ENCODE peak calls at places on chromosome X, in five cellular contexts. R, A, W, L and M are unnamed samples.

GRCh38 chrX:153862369-153863250 is 23.4 kb downstream of the L1CAM start:
- DNase-seq in A (no peak), R (no peak), L (no peak), W (no peak), M (no peak)

GRCh38 chrX:129667412-129667811 is 12.7 kb upstream of the APLN start:
- DNase-seq in A (no peak), W (no peak), R (no peak), L (no peak), M (no peak)

GRCh38 chrX:130082244-130083106 is 27.8 kb downstream of the ELF4 start:
- DNase-seq in L (no peak), R (no peak), W (peak), A (no peak), M (peak)

GRCh38 chrX:112636951-112637541 is 42.7 kb downstream of the LHFPL1 start:
- DNase-seq in A (no peak), R (peak), L (no peak), W (no peak), M (no peak)

GRCh38 chrX:52346462-52347165 is 22.2 kb upstream of the XAGE2 start:
- DNase-seq in W (no peak), R (peak), A (no peak), L (no peak), M (no peak)

GRCh38 chrX:93422693-93423092 is 250.7 kb downstream of the NAP1L3 start:
- DNase-seq in W (no peak), R (peak), A (no peak), L (no peak), M (peak)

GRCh38 chrX:11929476-11929875 is 171.4 kb downstream of the MSL3 start:
- DNase-seq in A (no peak), R (peak), L (no peak), W (no peak), M (no peak)

GRCh38 chrX:22652596-22652995 is 347.2 kb upstream of the DDX53 start:
- DNase-seq in R (peak), A (no peak), W (no peak), L (peak), M (no peak)

GRCh38 chrX:123084797-123085196 is 99.3 kb upstream of the GRIA3 start:
- DNase-seq in W (no peak), R (peak), L (no peak), A (no peak), M (no peak)

GRCh38 chrX:131729295-131729694 is 185.4 kb downstream of the OR13H1 start:
- DNase-seq in R (no peak), A (no peak), W (no peak), L (no peak), M (peak)

GRCh38 chrX:30851459-30851858 is 37.6 kb downstream of the TAB3 start:
- DNase-seq in R (no peak), W (no peak), L (no peak), A (no peak), M (no peak)

GRCh38 chrX:66014560-66014959 is 25.3 kb downstream of the VSIG4 start:
- DNase-seq in L (no peak), A (no peak), W (peak), R (no peak), M (no peak)

GRCh38 chrX:143466130-143466529 is 51.1 kb downstream of the SPANXN3 start:
- DNase-seq in R (no peak), W (no peak), A (no peak), L (no peak), M (no peak)

GRCh38 chrX:45187731-45188130 is 12.9 kb downstream of the DIPK2B start:
- DNase-seq in L (no peak), R (no peak), A (no peak), W (no peak), M (no peak)

GRCh38 chrX:66677430-66677829 is 38.6 kb upstream of the EDA2R start:
- DNase-seq in W (no peak), L (no peak), R (peak), A (no peak), M (no peak)

GRCh38 chrX:100413231-100413630 is 3.2 kb upstream of the PCDH19 start:
- DNase-seq in L (peak), R (peak), W (peak), A (peak), M (peak)

GRCh38 chrX:45824471-45824870 is 623.8 kb upstream of the DIPK2B start:
- DNase-seq in W (no peak), R (peak), L (peak), A (peak), M (peak)

GRCh38 chrX:21509912-21510311 is 135.7 kb downstream of the CNKSR2 start:
- DNase-seq in R (peak), A (no peak), L (peak), W (no peak), M (no peak)

GRCh38 chrX:100615015-100615414 is 21.6 kb downstream of the TSPAN6 start:
- DNase-seq in L (peak), W (no peak), A (peak), R (peak), M (peak)

GRCh38 chrX:117835034-117835433 is 281.6 kb downstream of the KLHL13 start:
- DNase-seq in R (no peak), L (no peak), W (no peak), A (no peak), M (no peak)

GRCh38 chrX:134908235-134908834 is 82.5 kb upstream of the SMIM10 start:
- DNase-seq in W (peak), A (no peak), L (no peak), R (peak), M (no peak)

GRCh38 chrX:154374361-154375155 is at the start of gene FLNA:
- DNase-seq in W (no peak), A (no peak), R (no peak), L (no peak), M (peak)

GRCh38 chrX:118632862-118633261 is 94.5 kb upstream of the IL13RA1 start:
- DNase-seq in L (no peak), R (no peak), A (no peak), W (no peak), M (peak)

GRCh38 chrX:105483011-105483410 is 262.5 kb upstream of the TEX13A start:
- DNase-seq in L (no peak), R (peak), A (no peak), W (no peak), M (no peak)

GRCh38 chrX:109704563-109704962 is 28.5 kb downstream of the ACSL4 start:
- DNase-seq in L (no peak), A (no peak), W (no peak), R (no peak), M (peak)

GRCh38 chrX:82141942-82142341 is 940.0 kb downstream of the SH3BGRL start:
- DNase-seq in R (no peak), W (peak), A (no peak), L (no peak), M (no peak)

GRCh38 chrX:641671-642435 is 11.3 kb downstream of the SHOX start:
- DNase-seq in R (peak), W (no peak), A (no peak), L (no peak), M (no peak)

GRCh38 chrX:3669841-3670240 is 43.6 kb downstream of the PRKX start:
- DNase-seq in W (no peak), L (peak), A (no peak), R (no peak), M (no peak)

DNA sequence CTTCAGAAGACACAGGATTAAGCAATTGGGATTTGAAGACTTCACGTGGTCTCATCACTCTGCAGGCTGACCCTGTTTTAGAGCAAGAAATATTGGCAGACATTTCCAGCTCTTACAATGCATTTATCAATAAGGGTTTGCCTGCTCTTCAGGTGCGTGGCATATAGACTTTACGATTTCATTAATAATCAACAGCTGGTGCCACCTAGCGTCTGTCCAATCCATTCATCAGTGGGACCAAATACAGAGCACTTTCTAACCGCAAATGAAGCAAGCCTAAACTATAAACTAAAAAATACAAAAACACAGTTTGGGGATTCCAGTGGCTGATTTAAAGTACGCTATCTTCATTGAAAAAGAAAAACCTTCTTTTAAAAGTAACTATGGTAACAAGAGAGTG is 125.4 kb upstream of the DMD start:
- DNase-seq in W (no peak), R (peak), A (no peak), L (no peak), M (peak)
- TF ChIP-seq CTCF in W (no peak), R (peak), A (no peak), L (no peak), M (no peak)

DNA sequence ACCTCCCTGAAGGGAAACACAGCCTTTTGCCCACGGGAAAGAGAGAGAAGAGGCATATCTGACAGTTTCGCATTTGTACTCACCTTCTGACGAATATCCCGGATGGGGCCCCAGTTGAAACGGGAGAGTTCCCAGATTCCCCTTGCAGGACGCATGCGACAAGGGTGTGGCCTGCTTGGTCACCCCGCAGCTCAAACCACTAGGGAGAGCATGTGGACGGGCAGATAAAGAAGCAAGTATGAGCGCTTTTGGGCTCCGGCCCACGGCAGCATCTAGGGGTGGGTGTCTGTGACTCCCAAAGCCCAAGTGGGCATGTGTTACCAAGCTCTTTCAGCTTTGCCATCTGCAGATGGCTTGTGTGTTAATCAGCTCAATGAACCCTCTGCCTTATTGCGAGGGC is 70.1 kb upstream of the MED14 start:
- DNase-seq in L (no peak), W (no peak), R (no peak), A (no peak), M (no peak)
- H3K4me3 ChIP-seq in L (no peak), W (no peak), R (no peak), A (no peak), M (no peak)

GRCh38 chrX:116499780-116500179 is 37.0 kb upstream of the CT83 start:
- DNase-seq in A (no peak), R (peak), W (no peak), L (no peak), M (no peak)
- TF ChIP-seq CTCF in A (no peak), R (no peak), W (no peak), L (no peak), M (no peak)

GRCh38 chrX:39174761-39175417 is 373.6 kb downstream of the MID1IP1 start:
- DNase-seq in R (no peak), L (no peak), W (peak), A (no peak), M (no peak)
- H3K4me3 ChIP-seq in R (no peak), L (no peak), W (no peak), A (no peak), M (no peak)

DNA sequence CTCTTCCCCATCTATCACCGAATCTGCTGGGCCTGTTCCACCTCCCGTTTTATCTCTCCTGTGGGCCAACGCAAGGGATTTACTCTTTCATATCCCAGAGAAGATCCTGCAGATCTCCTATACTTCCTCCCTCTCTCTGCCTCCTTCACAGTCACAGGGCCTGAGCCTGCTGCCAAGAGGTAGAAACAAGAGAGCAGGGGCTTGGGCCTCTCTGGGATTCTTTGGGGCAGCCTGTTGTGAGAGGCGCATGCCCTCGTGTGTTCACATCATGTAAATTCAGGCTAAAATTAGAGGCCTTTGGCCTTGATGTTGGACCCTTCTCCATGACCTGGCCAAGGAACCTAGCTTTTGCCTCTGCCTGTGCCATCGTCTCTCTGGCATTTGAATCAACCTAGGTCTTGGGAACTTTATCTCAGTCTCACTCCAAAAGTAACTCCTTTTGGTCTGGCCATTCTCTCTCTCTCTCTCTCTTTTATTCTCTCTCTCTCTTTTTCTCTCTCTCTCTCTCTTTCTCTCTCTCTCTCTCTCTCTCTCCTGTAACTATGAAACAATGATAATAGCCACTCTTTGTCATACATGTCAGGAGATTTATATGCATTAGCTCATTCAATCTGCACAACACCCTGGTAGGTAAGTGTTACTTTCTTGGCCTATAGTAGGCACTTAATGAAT is 20.0 kb upstream of the EFNB1 start:
- DNase-seq in A (no peak), R (peak), L (no peak), W (no peak), M (no peak)
- TF ChIP-seq CTCF in A (no peak), R (peak), L (no peak), W (no peak), M (no peak)